ENCODE peak calls at places on chromosomes 13 and 19, in nine cellular contexts. V is psoas muscle, H is B cell, U is NB4, O is heart right ventricle, C is breast epithelium, F is HL-60, E is cardiac fibroblast, P is WERI-Rb-1. N is an unnamed sample.

GRCh38 chr13:45132384-45133064 is 12.2 kb downstream of the GTF2F2 start:
- DNase-seq in V (no peak), H (peak), U (no peak), O (no peak), C (no peak), F (peak), E (no peak), P (no peak), N (peak)

GRCh38 chr13:99331881-99332293 is 24.7 kb upstream of the GPR183 start:
- DNase-seq in V (no peak), H (no peak), U (no peak), O (no peak), C (no peak), F (no peak), E (no peak), P (no peak), N (no peak)

GRCh38 chr19:55643003-55643732 is at the start of gene ZNF581:
- DNase-seq in V (peak), H (peak), U (peak), O (peak), C (no peak), F (no peak), E (peak), P (peak), N (peak)

GRCh38 chr13:76853481-76853880 is 32.7 kb downstream of the KCTD12 start:
- DNase-seq in V (no peak), H (no peak), U (no peak), O (no peak), C (no peak), F (no peak), E (peak), P (no peak), N (no peak)

GRCh38 chr19:52398091-52398461 is 427 bp downstream of the ZNF528 start:
- DNase-seq in V (peak), H (no peak), U (no peak), O (peak), C (no peak), F (peak), E (peak), P (peak), N (peak)

GRCh38 chr19:46620716-46621115 is 4.2 kb downstream of the PTGIR start:
- DNase-seq in V (peak), H (no peak), U (no peak), O (no peak), C (no peak), F (no peak), E (peak), P (no peak), N (no peak)

GRCh38 chr19:7947939-7948338 is 4.5 kb upstream of the TIMM44 start:
- DNase-seq in V (no peak), H (no peak), U (no peak), O (no peak), C (no peak), F (no peak), E (no peak), P (no peak), N (no peak)

GRCh38 chr19:10270180-10270615 is 722 bp upstream of the ICAM1 start:
- DNase-seq in V (peak), H (peak), U (peak), O (peak), C (no peak), F (peak), E (no peak), P (no peak), N (peak)

GRCh38 chr19:23410155-23410554 is 14.9 kb upstream of the ZNF91 start:
- DNase-seq in V (no peak), H (no peak), U (no peak), O (no peak), C (no peak), F (no peak), E (no peak), P (no peak), N (no peak)

GRCh38 chr19:4575267-4575793 is 15.8 kb upstream of the SEMA6B start:
- DNase-seq in V (peak), H (no peak), U (peak), O (peak), C (peak), F (no peak), E (peak), P (no peak), N (no peak)

GRCh38 chr19:8269724-8270123 is 38.4 kb downstream of the CD320 start:
- DNase-seq in V (no peak), H (no peak), U (no peak), O (no peak), C (peak), F (no peak), E (no peak), P (no peak), N (no peak)

DNA sequence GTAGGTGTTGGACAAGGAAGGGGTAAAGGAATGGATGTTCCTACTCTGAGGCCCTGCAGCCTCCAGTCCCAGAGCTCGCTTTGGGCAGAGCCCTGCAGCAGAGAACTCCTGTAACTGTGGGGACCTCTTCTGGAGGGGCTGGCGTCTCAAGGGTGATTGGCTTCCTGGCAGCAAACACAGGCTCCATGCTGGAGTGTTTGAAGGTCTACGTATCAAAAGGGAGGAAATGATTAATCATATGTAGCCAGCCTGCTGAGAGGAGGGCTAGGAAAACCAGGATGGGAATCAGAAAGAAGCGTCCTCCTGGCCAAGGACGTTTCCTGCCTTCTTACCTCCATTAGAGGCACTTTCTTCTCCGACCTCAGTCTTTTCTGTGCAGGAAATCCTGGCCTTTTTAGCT is 208.5 kb downstream of the TSHZ3 start:
- DNase-seq in V (no peak), H (no peak), U (no peak), O (no peak), C (no peak), F (no peak), E (peak), P (no peak), N (no peak)
- TF ChIP-seq CTCF in V (no peak), H (no peak), U (no peak), O (no peak), C (no peak), F (no peak), E (no peak), P (no peak), N (no peak)

GRCh38 chr13:100753391-100753790 is 78.8 kb upstream of the TMTC4 start:
- DNase-seq in V (no peak), H (no peak), U (peak), O (no peak), C (no peak), F (no peak), E (no peak), P (no peak), N (no peak)

GRCh38 chr13:100751826-100752225 is 77.2 kb upstream of the TMTC4 start:
- DNase-seq in V (no peak), H (no peak), U (no peak), O (no peak), C (no peak), F (no peak), E (no peak), P (no peak), N (no peak)
- TF ChIP-seq CTCF in V (no peak), H (no peak), U (no peak), O (no peak), C (no peak), F (no peak), E (no peak), P (peak), N (no peak)

GRCh38 chr19:45130888-45131615 is 29.7 kb downstream of the NKPD1 start:
- DNase-seq in V (no peak), H (no peak), U (no peak), O (no peak), C (no peak), F (no peak), E (no peak), P (no peak), N (no peak)
- TF ChIP-seq CTCF in V (peak), H (no peak), U (no peak), O (no peak), C (peak), F (no peak), E (no peak), P (peak), N (peak)

GRCh38 chr13:20074956-20075355 is 85.9 kb downstream of the GJA3 start:
- DNase-seq in V (no peak), H (no peak), U (no peak), O (no peak), C (no peak), F (no peak), E (no peak), P (no peak), N (no peak)
- TF ChIP-seq CTCF in V (no peak), H (no peak), U (no peak), O (no peak), C (no peak), F (no peak), E (no peak), P (no peak), N (no peak)

GRCh38 chr13:102344410-102344809 is 57.4 kb downstream of the FGF14 start:
- DNase-seq in V (no peak), H (no peak), U (no peak), O (no peak), C (no peak), F (no peak), E (no peak), P (no peak), N (no peak)

GRCh38 chr13:102346769-102347168 is 55.1 kb downstream of the FGF14 start:
- DNase-seq in V (no peak), H (no peak), U (no peak), O (no peak), C (no peak), F (no peak), E (no peak), P (no peak), N (no peak)

GRCh38 chr13:102351486-102351885 is 50.4 kb downstream of the FGF14 start:
- DNase-seq in V (no peak), H (no peak), U (no peak), O (no peak), C (no peak), F (no peak), E (no peak), P (no peak), N (no peak)

DNA sequence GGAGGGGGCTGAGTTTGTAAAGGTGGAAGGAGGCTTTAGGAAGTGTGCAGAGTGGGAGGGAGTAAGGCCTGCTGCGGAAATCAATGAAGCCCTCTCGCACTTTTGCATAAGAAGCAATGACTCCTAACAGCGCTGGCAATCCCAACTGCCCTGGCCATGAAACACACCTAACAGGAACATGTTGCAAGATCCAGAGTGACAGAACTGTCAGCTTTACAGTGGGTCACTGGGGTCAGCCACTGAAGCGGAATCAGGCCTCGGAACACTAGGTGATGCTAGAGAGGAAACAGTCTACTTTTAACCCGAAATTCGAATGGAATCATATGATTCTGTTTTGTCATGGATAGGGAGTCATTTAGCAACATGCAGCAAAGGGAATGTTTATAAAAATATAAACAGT is 54.4 kb downstream of the FGF14 start:
- DNase-seq in V (no peak), H (no peak), U (no peak), O (no peak), C (no peak), F (no peak), E (no peak), P (no peak), N (no peak)
- TF ChIP-seq CTCF in V (no peak), H (no peak), U (no peak), O (no peak), C (no peak), F (no peak), E (no peak), P (no peak), N (no peak)

GRCh38 chr19:42634409-42635232 is 39.9 kb upstream of the CEACAM8 start:
- DNase-seq in V (no peak), H (no peak), U (peak), O (no peak), C (no peak), F (peak), E (peak), P (peak), N (peak)
- TF ChIP-seq CTCF in V (peak), H (peak), U (peak), O (peak), C (peak), F (peak), E (peak), P (peak), N (peak)